ENCODE peak calls at places on chromosomes 7 and 10, in six cellular contexts. S is HL-60, I is transverse colon, T is AG10803, X is astrocyte of the spinal cord, A is brain microvascular endothelial cell. U is an unnamed sample.

GRCh38 chr7:70595741-70596574 is 536.0 kb upstream of the GALNT17 start:
- DNase-seq in S (no peak), I (peak), T (no peak), X (no peak), A (no peak), U (no peak)

GRCh38 chr7:135342887-135343286 is 109.2 kb downstream of the STRA8 start:
- DNase-seq in S (no peak), I (no peak), T (no peak), X (no peak), A (no peak), U (no peak)

GRCh38 chr7:116543664-116544063 is 18.8 kb downstream of the CAV1 start:
- DNase-seq in S (no peak), I (no peak), T (peak), X (peak), A (no peak), U (peak)

GRCh38 chr10:62306663-62307062 is 38.0 kb upstream of the RTKN2 start:
- DNase-seq in S (no peak), I (no peak), T (no peak), X (no peak), A (no peak), U (no peak)

GRCh38 chr10:86342111-86342863 is 24.3 kb downstream of the GRID1 start:
- DNase-seq in S (no peak), I (no peak), T (no peak), X (no peak), A (no peak), U (no peak)

GRCh38 chr7:81013036-81013435 is 94.2 kb upstream of the SEMA3C start:
- DNase-seq in S (no peak), I (no peak), T (peak), X (peak), A (peak), U (peak)

GRCh38 chr7:34093276-34093675 is 187.9 kb downstream of the BMPER start:
- DNase-seq in S (no peak), I (no peak), T (no peak), X (no peak), A (no peak), U (no peak)

GRCh38 chr7:48742046-48742445 is 182.3 kb upstream of the CDC14C start:
- DNase-seq in S (no peak), I (no peak), T (no peak), X (no peak), A (no peak), U (no peak)

GRCh38 chr10:119726291-119727261 is 726 bp downstream of the INPP5F start:
- DNase-seq in S (no peak), I (peak), T (no peak), X (no peak), A (no peak), U (no peak)

GRCh38 chr7:4200546-4201094 is 481.5 kb upstream of the FOXK1 start:
- DNase-seq in S (no peak), I (no peak), T (no peak), X (no peak), A (no peak), U (no peak)

GRCh38 chr10:124532106-124532641 is 70.6 kb downstream of the LHPP start:
- DNase-seq in S (peak), I (peak), T (no peak), X (no peak), A (no peak), U (peak)

GRCh38 chr10:3955493-3955892 is 170.5 kb upstream of the KLF6 start:
- DNase-seq in S (no peak), I (no peak), T (no peak), X (peak), A (peak), U (no peak)

GRCh38 chr10:86077271-86077670 is 289.3 kb downstream of the GRID1 start:
- DNase-seq in S (no peak), I (no peak), T (no peak), X (no peak), A (no peak), U (no peak)

GRCh38 chr10:111439034-111439842 is 362.4 kb downstream of the ADRA2A start:
- DNase-seq in S (no peak), I (no peak), T (no peak), X (no peak), A (no peak), U (no peak)

DNA sequence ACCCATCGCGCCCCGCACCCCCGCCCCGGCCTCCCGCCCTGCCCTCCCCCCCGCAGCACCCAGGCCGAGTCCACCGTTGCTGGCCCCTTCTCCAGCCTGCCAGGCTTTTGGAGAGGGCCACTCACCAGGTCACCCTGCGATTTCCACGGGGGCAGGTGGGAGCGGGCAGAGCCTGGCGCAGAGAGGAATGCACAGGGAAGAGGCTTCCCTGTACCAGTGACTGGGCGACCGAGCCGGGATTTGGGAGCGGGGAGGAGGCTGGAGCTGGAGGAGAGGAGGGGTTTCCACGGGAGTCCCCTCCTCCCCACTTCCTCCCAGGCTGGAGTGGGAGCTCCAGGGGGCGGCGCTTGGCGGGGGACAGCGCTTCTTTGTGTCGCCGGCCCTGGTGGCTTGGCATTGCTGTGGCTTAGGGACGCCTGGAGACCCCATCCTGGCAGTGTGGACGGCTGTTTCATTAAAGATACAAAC is 19.3 kb downstream of the TCAF1 start:
- DNase-seq in S (no peak), I (peak), T (peak), X (peak), A (peak), U (peak)
- H3K4me3 ChIP-seq in S (no peak), I (peak), T (peak), X (peak), A (peak), U (peak)

DNA sequence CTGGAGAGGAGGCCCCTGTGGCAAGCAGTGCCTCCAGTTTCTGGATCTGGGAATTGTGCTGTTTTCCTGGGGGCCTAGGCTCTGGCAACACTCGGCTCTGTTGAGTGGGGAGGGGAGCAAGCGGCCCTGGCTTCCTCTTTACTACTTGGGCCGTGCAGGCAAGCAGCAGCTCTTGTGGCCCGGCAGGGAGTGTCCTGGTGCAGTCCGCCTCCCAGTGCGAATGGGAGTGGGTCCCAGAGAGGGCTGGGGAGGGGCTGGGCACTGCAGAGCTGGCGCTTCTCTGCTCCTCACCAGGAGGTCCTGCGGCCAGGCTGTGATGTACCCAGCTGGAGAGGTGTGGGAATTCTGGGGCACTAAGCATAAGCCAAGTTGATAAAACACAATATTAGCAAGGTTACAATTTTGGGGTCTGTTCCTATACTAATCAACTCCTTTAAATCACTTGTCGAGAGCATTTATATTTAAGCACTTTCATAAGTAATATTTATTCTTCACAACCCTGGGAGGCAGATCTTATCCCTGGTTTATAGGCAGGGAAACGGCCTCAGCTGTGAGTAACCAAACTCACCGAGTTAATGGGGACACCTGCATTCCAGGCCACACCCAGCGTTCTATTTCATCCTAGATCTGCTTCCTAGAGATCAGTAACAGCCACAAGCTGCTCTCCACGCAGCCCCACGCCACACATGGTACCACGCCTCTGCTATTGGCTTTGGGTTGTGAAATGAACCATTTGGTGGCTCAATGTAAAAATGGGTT is 183.4 kb upstream of the PLXNA4 start:
- DNase-seq in S (no peak), I (no peak), T (no peak), X (no peak), A (no peak), U (no peak)
- TF ChIP-seq CTCF in S (no peak), I (no peak), T (no peak), X (no peak), A (no peak), U (no peak)

DNA sequence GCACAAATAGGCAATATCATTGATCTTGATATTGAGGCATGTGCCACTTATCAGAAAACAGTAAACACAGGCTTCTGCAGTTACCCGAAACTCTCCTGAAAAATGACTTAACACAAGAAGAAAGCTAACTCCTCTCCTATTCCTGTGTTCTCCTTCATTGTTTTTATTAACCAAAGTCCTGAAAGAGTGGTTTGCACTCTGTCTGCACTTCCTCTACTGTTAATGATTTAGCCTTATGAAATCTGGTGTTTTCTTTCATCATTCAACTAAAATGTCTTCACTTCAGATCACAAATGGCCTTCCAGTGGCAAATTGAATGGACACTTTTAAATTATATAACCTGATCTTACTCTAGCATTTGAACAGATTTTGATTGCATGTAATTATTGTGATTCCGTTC is 630.6 kb upstream of the PHF14 start:
- DNase-seq in S (peak), I (no peak), T (no peak), X (no peak), A (no peak), U (no peak)
- H3K4me3 ChIP-seq in S (no peak), I (no peak), T (no peak), X (no peak), A (no peak), U (no peak)

GRCh38 chr7:97418312-97418711 is 300.8 kb downstream of the SDHAF3 start:
- DNase-seq in S (no peak), I (no peak), T (no peak), X (no peak), A (no peak), U (no peak)
- TF ChIP-seq CTCF in S (no peak), I (no peak), T (no peak), X (no peak), A (no peak), U (no peak)

GRCh38 chr7:32588657-32589056 is 93.4 kb downstream of the AVL9 start:
- DNase-seq in S (peak), I (no peak), T (peak), X (peak), A (peak), U (peak)
- H3K4me3 ChIP-seq in S (no peak), I (no peak), T (no peak), X (no peak), A (no peak), U (no peak)

DNA sequence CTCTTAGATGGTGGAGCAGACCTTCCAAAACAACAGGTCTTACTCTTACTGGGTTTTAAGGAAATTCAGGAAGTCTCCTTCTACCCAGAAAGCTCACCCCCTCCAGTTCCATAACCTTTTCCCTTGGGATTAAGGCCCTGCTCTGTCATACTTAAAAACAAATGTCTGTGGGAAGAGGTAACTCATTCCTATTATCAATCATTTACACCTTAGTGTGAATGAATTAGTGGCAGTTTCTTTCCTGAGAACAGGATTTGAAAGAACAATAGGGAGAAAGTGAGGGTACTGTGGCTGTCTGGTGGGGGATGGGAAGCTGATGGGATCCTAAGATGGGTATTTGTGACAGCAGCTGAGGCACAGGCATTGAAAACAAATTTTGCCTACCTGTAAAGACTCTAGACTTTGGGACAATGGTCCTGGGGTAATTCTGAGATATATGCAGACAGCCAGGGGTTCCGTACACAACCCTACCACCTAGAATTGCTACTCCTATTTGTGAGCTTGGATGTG is 22.2 kb upstream of the PDLIM1 start:
- DNase-seq in S (no peak), I (no peak), T (no peak), X (no peak), A (no peak), U (no peak)
- TF ChIP-seq CTCF in S (no peak), I (no peak), T (no peak), X (no peak), A (no peak), U (no peak)

GRCh38 chr10:22647244-22647643 is 67.1 kb downstream of the PIP4K2A start:
- DNase-seq in S (no peak), I (no peak), T (no peak), X (no peak), A (no peak), U (no peak)

GRCh38 chr10:22646291-22646926 is 68.0 kb downstream of the PIP4K2A start:
- DNase-seq in S (no peak), I (no peak), T (no peak), X (no peak), A (no peak), U (no peak)

GRCh38 chr10:22649390-22649841 is 65.0 kb downstream of the PIP4K2A start:
- DNase-seq in S (no peak), I (no peak), T (no peak), X (no peak), A (no peak), U (no peak)

GRCh38 chr10:22649977-22650376 is 64.4 kb downstream of the PIP4K2A start:
- DNase-seq in S (no peak), I (no peak), T (no peak), X (no peak), A (no peak), U (no peak)

GRCh38 chr10:22648547-22648961 is 65.8 kb downstream of the PIP4K2A start:
- DNase-seq in S (no peak), I (no peak), T (peak), X (peak), A (no peak), U (peak)
- H3K4me3 ChIP-seq in S (no peak), I (no peak), T (no peak), X (no peak), A (no peak), U (no peak)